ENCODE peak calls at places on chromosomes 5 and 9, in six cellular contexts. V is GM23338, J is neural progenitor cell, C is MM.1S, L is PC-3, D is OCI-LY7. Z is an unnamed sample. For H4K20me1, the result is how much of the 10 kb centered on the place peaks cover.

GRCh38 chr9:79817469-79818004 is 245.8 kb downstream of the TLE4 start:
- DNase-seq in V (peak), L (no peak), D (no peak), J (peak), C (peak), Z (no peak)

GRCh38 chr5:71922584-71923106 is 184.6 kb upstream of the MAP1B start:
- DNase-seq in D (no peak), J (no peak), C (no peak), V (no peak), L (peak), Z (peak)

GRCh38 chr5:125719681-125720676 is 703.2 kb upstream of the GRAMD2B start:
- DNase-seq in J (peak), C (no peak), V (peak), L (no peak), D (no peak), Z (no peak)

GRCh38 chr9:90961375-90961774 is 159.8 kb downstream of the SYK start:
- DNase-seq in C (no peak), J (no peak), D (no peak), V (no peak), L (peak), Z (peak)

GRCh38 chr5:95861221-95861857 is 38.8 kb upstream of the GLRX start:
- DNase-seq in V (no peak), L (peak), D (peak), J (no peak), C (no peak), Z (peak)

GRCh38 chr5:172678902-172679301 is 37.8 kb downstream of the NEURL1B start:
- DNase-seq in V (no peak), C (peak), D (no peak), J (no peak), L (no peak), Z (no peak)

GRCh38 chr9:71685394-71685793 is 82.9 kb downstream of the CEMIP2 start:
- DNase-seq in V (no peak), L (peak), J (no peak), C (peak), D (no peak), Z (no peak)

GRCh38 chr9:14846871-14847311 is 63.3 kb downstream of the FREM1 start:
- DNase-seq in L (peak), J (peak), D (peak), C (peak), V (peak), Z (peak)

GRCh38 chr5:73901045-73901444 is 275.0 kb downstream of the ARHGEF28 start:
- DNase-seq in L (no peak), J (peak), D (no peak), C (no peak), V (peak), Z (no peak)

GRCh38 chr9:19371942-19372341 is 8.1 kb downstream of the RPS6 start:
- DNase-seq in V (peak), J (no peak), C (no peak), L (peak), D (peak), Z (peak)

GRCh38 chr9:120654278-120654677 is 60.0 kb downstream of the MEGF9 start:
- DNase-seq in D (no peak), L (no peak), J (no peak), C (no peak), V (no peak), Z (peak)

GRCh38 chr9:135157856-135158571 is 70.5 kb downstream of the OLFM1 start:
- DNase-seq in C (no peak), L (no peak), J (no peak), V (no peak), D (no peak), Z (no peak)

GRCh38 chr9:129944501-129945116 is 98.4 kb downstream of the FNBP1 start:
- DNase-seq in C (no peak), D (peak), J (no peak), L (no peak), V (no peak), Z (no peak)

GRCh38 chr5:67511911-67512310 is 315.3 kb upstream of the CD180 start:
- DNase-seq in L (no peak), C (no peak), V (no peak), J (no peak), D (no peak), Z (no peak)

GRCh38 chr5:159210306-159210722 is 961 bp upstream of the RNF145 start:
- DNase-seq in V (no peak), L (peak), C (peak), J (no peak), D (no peak), Z (peak)

GRCh38 chr5:129996896-129997295 is 92.6 kb downstream of the CHSY3 start:
- DNase-seq in L (no peak), J (no peak), D (no peak), C (no peak), V (no peak), Z (peak)

GRCh38 chr9:104200456-104200994 is 106.4 kb downstream of the SMC2 start:
- DNase-seq in V (no peak), C (no peak), J (no peak), D (no peak), L (no peak), Z (no peak)

GRCh38 chr9:113564804-113565237 is 101.3 kb downstream of the RGS3 start:
- DNase-seq in V (peak), L (no peak), D (no peak), C (no peak), J (peak), Z (peak)

GRCh38 chr5:88692979-88693932 is 189.7 kb downstream of the MEF2C start:
- DNase-seq in D (no peak), C (no peak), L (no peak), J (no peak), V (peak), Z (no peak)

GRCh38 chr9:37678789-37679273 is 28.1 kb downstream of the FRMPD1 start:
- DNase-seq in V (peak), D (no peak), C (no peak), J (no peak), L (no peak), Z (no peak)

GRCh38 chr5:171426680-171427079 is 7.2 kb downstream of the FGF18 start:
- DNase-seq in C (no peak), J (no peak), L (no peak), D (no peak), V (no peak), Z (no peak)

GRCh38 chr5:171428849-171429542 is 9.5 kb downstream of the FGF18 start:
- DNase-seq in L (no peak), D (no peak), V (no peak), C (no peak), J (no peak), Z (no peak)

GRCh38 chr5:171429543-171429910 is 10.1 kb downstream of the FGF18 start:
- DNase-seq in D (no peak), L (no peak), J (no peak), C (no peak), V (no peak), Z (no peak)

GRCh38 chr5:171427318-171428167 is 8.1 kb downstream of the FGF18 start:
- DNase-seq in C (no peak), D (no peak), J (no peak), V (no peak), L (no peak), Z (no peak)

GRCh38 chr5:171428168-171428658 is 8.8 kb downstream of the FGF18 start:
- DNase-seq in C (no peak), J (no peak), L (no peak), V (no peak), D (no peak), Z (no peak)
- TF ChIP-seq EZH2phosphoT487 in C (no peak), J (no peak), L (no peak), V (no peak), D (no peak), Z (no peak)

GRCh38 chr5:10366310-10367297 is 13.1 kb downstream of the MARCHF6 start:
- DNase-seq in D (no peak), V (no peak), C (no peak), J (no peak), L (peak), Z (peak)
- H4K20me1 ChIP-seq in D (under half), V (under half), C (half or more), J (half or more), L (half or more), Z (under half)

DNA sequence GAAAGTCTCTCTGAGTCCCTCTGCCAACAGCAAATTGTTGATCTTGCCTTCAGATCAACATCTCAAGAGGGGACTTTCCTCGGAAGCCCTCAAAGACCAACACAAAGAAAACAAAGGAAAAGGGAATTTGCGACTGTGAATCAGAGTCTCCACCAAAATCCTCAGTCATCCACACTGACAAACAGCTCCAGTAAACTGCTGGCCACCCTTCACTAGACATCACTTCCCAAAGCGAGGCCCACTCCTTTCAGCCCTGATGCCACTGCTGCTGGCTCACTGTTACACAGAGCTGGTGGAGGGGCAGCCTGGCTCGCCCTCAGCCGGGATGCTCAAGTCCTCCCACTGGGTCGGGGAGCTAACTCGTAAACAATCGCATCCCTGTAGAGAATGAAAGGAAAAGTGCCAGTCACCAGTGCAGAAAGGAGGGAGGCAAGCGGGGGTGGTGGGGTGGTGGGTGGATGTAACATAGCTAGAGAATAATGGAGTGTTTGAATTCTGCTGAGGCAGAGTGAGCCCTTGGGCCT is 1.3 kb downstream of the FGF1 start:
- DNase-seq in L (no peak), D (no peak), C (no peak), J (peak), V (peak), Z (no peak)
- H3K4me3 ChIP-seq in L (no peak), D (no peak), C (no peak), J (no peak), V (peak), Z (no peak)

GRCh38 chr9:116156621-116157314 is 3.2 kb downstream of the PAPPA start:
- DNase-seq in V (peak), J (peak), C (no peak), D (no peak), L (peak), Z (peak)
- TF ChIP-seq EZH2phosphoT487 in V (no peak), J (peak), C (no peak), D (no peak), L (no peak), Z (no peak)

DNA sequence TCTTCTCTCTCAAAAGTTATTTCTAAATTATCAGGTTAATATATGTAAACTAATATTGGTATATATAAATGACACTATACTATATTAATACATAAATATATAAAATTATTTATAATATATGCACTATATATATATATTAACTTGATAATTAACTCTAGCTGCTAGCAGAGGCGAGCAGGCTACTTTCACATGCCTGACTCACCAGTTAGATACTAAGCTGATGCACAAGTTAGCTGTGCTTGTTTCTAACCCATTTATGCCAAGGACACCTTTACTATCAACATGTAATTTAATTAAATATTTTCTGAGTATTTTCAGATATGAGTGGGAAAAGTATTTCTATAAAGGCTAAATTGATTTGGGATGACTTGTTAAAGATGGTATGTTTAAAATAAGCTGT is 70.1 kb downstream of the TRIO start:
- DNase-seq in L (no peak), D (no peak), C (peak), V (no peak), J (no peak), Z (peak)
- H4K20me1 ChIP-seq in L (half or more), D (under half), C (under half), V (under half), J (half or more), Z (under half)